ENCODE peak calls at places on chromosomes 6 and 20, in seven cellular contexts. E is adrenal gland, G is Caco-2, F is SK-N-SH, M is WTC11, Y is H9, J is coronary artery. K is an unnamed sample.
A peak's percentile ranks its signal among the peaks of the same experiment; 100 is the strongest.

GRCh38 chr20:38147166-38147565 is 17.9 kb downstream of the TGM2 start:
- DNase-seq in E (no peak), G (no peak), F (no peak), M (no peak), Y (no peak), J (no peak), K (no peak)

GRCh38 chr6:26232950-26233607 is 131.9 kb upstream of the BTN3A2 start:
- DNase-seq in E (peak; percentile 31), G (peak; percentile 30), F (no peak), M (no peak), Y (peak; percentile 62), J (no peak), K (no peak)

GRCh38 chr6:13916230-13916944 is 8.4 kb upstream of the RNF182 start:
- DNase-seq in E (no peak), G (no peak), F (no peak), M (no peak), Y (no peak), J (no peak), K (no peak)

GRCh38 chr6:80690611-80691090 is 584.2 kb downstream of the BCKDHB start:
- DNase-seq in E (no peak), G (no peak), F (no peak), M (no peak), Y (no peak), J (no peak), K (no peak)

GRCh38 chr6:37671061-37671460 is 26.6 kb downstream of the MDGA1 start:
- DNase-seq in E (no peak), G (no peak), F (no peak), M (no peak), Y (no peak), J (no peak), K (no peak)

GRCh38 chr6:43916924-43917877 is 147.2 kb downstream of the VEGFA start:
- DNase-seq in E (peak; percentile 65), G (no peak), F (no peak), M (no peak), Y (no peak), J (no peak), K (no peak)

GRCh38 chr6:10558575-10558974 is 37.4 kb downstream of the GCNT2 start:
- DNase-seq in E (no peak), G (no peak), F (peak; percentile 50), M (peak; percentile 65), Y (peak; percentile 83), J (no peak), K (no peak)

GRCh38 chr6:19380287-19380686 is 456.9 kb upstream of the ID4 start:
- DNase-seq in E (no peak), G (no peak), F (no peak), M (no peak), Y (no peak), J (no peak), K (no peak)

GRCh38 chr6:17218749-17219093 is 62.4 kb upstream of the RBM24 start:
- DNase-seq in E (no peak), G (no peak), F (no peak), M (no peak), Y (no peak), J (no peak), K (no peak)

GRCh38 chr20:43191946-43192847 is 2.5 kb upstream of the PTPRT start:
- DNase-seq in E (peak; percentile 20), G (peak; percentile 62), F (peak; percentile 79), M (peak; percentile 80), Y (peak; percentile 80), J (no peak), K (no peak)

GRCh38 chr20:24118781-24119175 is 130.2 kb upstream of the GGTLC1 start:
- DNase-seq in E (peak; percentile 75), G (no peak), F (peak; percentile 34), M (no peak), Y (no peak), J (no peak), K (no peak)

GRCh38 chr6:37980222-37980595 is 160.7 kb downstream of the ZFAND3 start:
- DNase-seq in E (no peak), G (no peak), F (no peak), M (no peak), Y (no peak), J (no peak), K (no peak)

GRCh38 chr6:77620290-77620882 is 32.5 kb upstream of the MEI4 start:
- DNase-seq in E (no peak), G (peak; percentile 47), F (peak; percentile 9), M (peak; percentile 34), Y (peak; percentile 33), J (no peak), K (no peak)

GRCh38 chr6:105806486-105806920 is 279.6 kb upstream of the PRDM1 start:
- DNase-seq in E (no peak), G (no peak), F (no peak), M (no peak), Y (no peak), J (no peak), K (no peak)

GRCh38 chr20:64142546-64142945 is 21.7 kb upstream of the MYT1 start:
- DNase-seq in E (peak; percentile 7), G (no peak), F (peak; percentile 8), M (peak; percentile 6), Y (no peak), J (no peak), K (no peak)

GRCh38 chr6:101393291-101394251 is at the start of gene GRIK2:
- DNase-seq in E (peak; percentile 37), G (no peak), F (peak; percentile 81), M (peak; percentile 75), Y (peak; percentile 75), J (no peak), K (peak; percentile 87)

GRCh38 chr6:80163754-80164187 is 57.3 kb downstream of the BCKDHB start:
- DNase-seq in E (no peak), G (peak; percentile 15), F (no peak), M (no peak), Y (no peak), J (no peak), K (no peak)

GRCh38 chr6:160428069-160428430 is 79.9 kb downstream of the SLC22A3 start:
- DNase-seq in E (peak; percentile 88), G (no peak), F (no peak), M (no peak), Y (no peak), J (peak; percentile 85), K (no peak)

GRCh38 chr6:129029778-129030177 is 146.8 kb downstream of the LAMA2 start:
- DNase-seq in E (no peak), G (no peak), F (no peak), M (no peak), Y (no peak), J (no peak), K (no peak)

GRCh38 chr20:60137657-60138245 is 179.5 kb downstream of the CDH26 start:
- DNase-seq in E (no peak), G (peak; percentile 43), F (no peak), M (peak; percentile 42), Y (no peak), J (no peak), K (no peak)

GRCh38 chr6:36695414-36695813 is 2.2 kb upstream of the RAB44 start:
- DNase-seq in E (no peak), G (no peak), F (no peak), M (no peak), Y (no peak), J (no peak), K (no peak)

GRCh38 chr6:155181498-155181897 is 82.3 kb upstream of the CLDN20 start:
- DNase-seq in E (no peak), G (no peak), F (no peak), M (no peak), Y (no peak), J (no peak), K (no peak)

GRCh38 chr6:155183095-155183494 is 80.7 kb upstream of the CLDN20 start:
- DNase-seq in E (no peak), G (no peak), F (no peak), M (no peak), Y (no peak), J (no peak), K (no peak)

GRCh38 chr6:155182103-155182502 is 81.7 kb upstream of the CLDN20 start:
- DNase-seq in E (no peak), G (no peak), F (no peak), M (no peak), Y (no peak), J (no peak), K (no peak)

GRCh38 chr6:155174576-155175174 is 89.1 kb upstream of the CLDN20 start:
- DNase-seq in E (peak; percentile 62), G (peak; percentile 72), F (peak; percentile 83), M (peak; percentile 63), Y (peak; percentile 84), J (no peak), K (no peak)

GRCh38 chr6:155177369-155177961 is 86.3 kb upstream of the CLDN20 start:
- DNase-seq in E (no peak), G (peak; percentile 69), F (peak; percentile 45), M (no peak), Y (no peak), J (no peak), K (no peak)
- TF ChIP-seq CTCF in E (peak; percentile 65), G (peak; percentile 61), F (peak; percentile 80), M (peak; percentile 31), Y (peak; percentile 87), J (peak; percentile 40), K (peak; percentile 78)

GRCh38 chr6:164167873-164168405 is 753.4 kb downstream of the QKI start:
- DNase-seq in E (no peak), G (no peak), F (peak; percentile 68), M (no peak), Y (no peak), J (no peak), K (peak; percentile 57)
- TF ChIP-seq CTCF in E (no peak), G (no peak), F (no peak), M (no peak), Y (no peak), J (no peak), K (no peak)

GRCh38 chr6:71187136-71187535 is 101.5 kb upstream of the OGFRL1 start:
- DNase-seq in E (no peak), G (no peak), F (no peak), M (no peak), Y (no peak), J (no peak), K (no peak)

GRCh38 chr6:71194730-71195129 is 93.9 kb upstream of the OGFRL1 start:
- DNase-seq in E (no peak), G (no peak), F (no peak), M (no peak), Y (no peak), J (no peak), K (no peak)

DNA sequence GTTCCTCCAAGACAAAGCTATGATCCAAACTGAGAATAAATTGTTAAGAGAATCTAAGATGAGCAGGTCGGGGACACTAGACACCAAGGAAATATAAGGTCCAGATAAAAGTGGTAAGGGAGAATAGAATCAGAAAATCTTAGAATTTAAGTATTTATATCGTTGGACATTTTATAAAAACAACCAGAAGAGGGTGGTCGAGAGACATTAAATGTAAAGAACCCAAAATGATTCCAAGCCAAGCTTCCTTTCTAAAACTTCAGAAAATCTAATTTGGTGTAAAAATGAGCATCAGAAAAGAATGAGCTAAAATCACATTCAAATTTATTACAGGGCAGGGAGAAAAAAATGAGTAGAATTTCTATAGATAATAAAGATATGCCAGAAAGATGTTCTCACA is 97.8 kb upstream of the OGFRL1 start:
- DNase-seq in E (no peak), G (no peak), F (peak; percentile 10), M (no peak), Y (no peak), J (no peak), K (no peak)
- TF ChIP-seq CTCF in E (peak; percentile 28), G (no peak), F (peak; percentile 67), M (no peak), Y (peak; percentile 49), J (no peak), K (peak; percentile 68)

DNA sequence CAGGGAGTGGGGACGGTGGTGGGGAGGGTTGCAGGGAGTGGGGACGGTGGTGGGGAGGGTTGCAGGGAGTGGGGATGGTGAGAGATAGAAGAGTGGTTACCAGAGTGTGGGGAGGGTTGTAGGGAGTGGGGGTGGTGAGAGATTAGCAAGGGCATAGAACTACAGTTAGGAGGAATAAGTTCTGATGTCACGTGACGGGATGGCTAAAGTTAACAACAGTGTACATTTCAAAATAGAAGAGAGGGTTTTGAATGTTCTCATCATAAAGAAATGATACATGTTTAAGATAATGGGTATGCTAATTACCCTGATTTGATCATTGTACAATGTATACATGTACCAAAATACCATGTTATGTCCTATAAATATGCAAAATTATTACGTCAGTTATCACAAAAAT is 57.6 kb upstream of the FRMD1 start:
- DNase-seq in E (no peak), G (no peak), F (no peak), M (no peak), Y (no peak), J (no peak), K (no peak)
- TF ChIP-seq CTCF in E (no peak), G (no peak), F (no peak), M (no peak), Y (no peak), J (no peak), K (no peak)